ENCODE peak calls at places on chromosomes 6 and 20, in five cellular contexts. W is astrocyte, Q is psoas muscle, K is uterus, J is cardiac muscle cell. N is an unnamed sample. For H3K9me3, the result is how much of the 10 kb centered on the place peaks cover.

GRCh38 chr6:158286413-158286812 is 25.9 kb upstream of the TULP4 start:
- DNase-seq in W (peak), Q (no peak), K (no peak), J (peak), N (no peak)

GRCh38 chr6:136087986-136088385 is 162.1 kb downstream of the MTFR2 start:
- DNase-seq in W (peak), Q (no peak), K (no peak), J (peak), N (no peak)

GRCh38 chr6:148580442-148580841 is 166.4 kb upstream of the UST start:
- DNase-seq in W (no peak), Q (no peak), K (no peak), J (no peak), N (no peak)

GRCh38 chr6:15244605-15245360 is 1.1 kb upstream of the JARID2 start:
- DNase-seq in W (peak), Q (peak), K (peak), J (peak), N (peak)

GRCh38 chr6:130958468-130958867 is 104.6 kb downstream of the EPB41L2 start:
- DNase-seq in W (peak), Q (no peak), K (no peak), J (peak), N (no peak)

GRCh38 chr20:38441916-38442315 is 6.8 kb upstream of the SNHG17 start:
- DNase-seq in W (no peak), Q (no peak), K (no peak), J (no peak), N (no peak)

GRCh38 chr20:44412402-44413144 is 57.1 kb downstream of the HNF4A start:
- DNase-seq in W (no peak), Q (no peak), K (no peak), J (no peak), N (no peak)

GRCh38 chr6:6686748-6687601 is 98.5 kb downstream of the LY86 start:
- DNase-seq in W (peak), Q (peak), K (peak), J (peak), N (peak)

GRCh38 chr20:17108896-17109295 is 117.9 kb upstream of the PCSK2 start:
- DNase-seq in W (no peak), Q (no peak), K (no peak), J (no peak), N (no peak)

GRCh38 chr6:455006-455585 is 63.5 kb downstream of the IRF4 start:
- DNase-seq in W (no peak), Q (no peak), K (no peak), J (no peak), N (no peak)

GRCh38 chr6:38215651-38216319 is 396.3 kb downstream of the ZFAND3 start:
- DNase-seq in W (no peak), Q (no peak), K (no peak), J (no peak), N (no peak)

GRCh38 chr20:62772994-62773858 is 23.0 kb upstream of the MRGBP start:
- DNase-seq in W (peak), Q (no peak), K (no peak), J (peak), N (peak)
- H3K4me3 ChIP-seq in W (no peak), Q (no peak), K (no peak), J (no peak), N (no peak)

GRCh38 chr6:19802656-19803055 is 34.5 kb upstream of the ID4 start:
- DNase-seq in W (no peak), Q (no peak), K (no peak), J (no peak), N (no peak)

GRCh38 chr6:19804362-19805145 is 32.6 kb upstream of the ID4 start:
- DNase-seq in W (peak), Q (peak), K (peak), J (peak), N (peak)

GRCh38 chr6:19803331-19804330 is 33.5 kb upstream of the ID4 start:
- DNase-seq in W (peak), Q (no peak), K (no peak), J (peak), N (no peak)

GRCh38 chr6:19805146-19805515 is 32.0 kb upstream of the ID4 start:
- DNase-seq in W (peak), Q (no peak), K (no peak), J (no peak), N (no peak)

GRCh38 chr6:19806971-19807396 is 30.2 kb upstream of the ID4 start:
- DNase-seq in W (no peak), Q (no peak), K (no peak), J (no peak), N (no peak)
- TF ChIP-seq CTCF in W (no peak), Q (no peak), K (no peak), J (no peak), N (no peak)

DNA sequence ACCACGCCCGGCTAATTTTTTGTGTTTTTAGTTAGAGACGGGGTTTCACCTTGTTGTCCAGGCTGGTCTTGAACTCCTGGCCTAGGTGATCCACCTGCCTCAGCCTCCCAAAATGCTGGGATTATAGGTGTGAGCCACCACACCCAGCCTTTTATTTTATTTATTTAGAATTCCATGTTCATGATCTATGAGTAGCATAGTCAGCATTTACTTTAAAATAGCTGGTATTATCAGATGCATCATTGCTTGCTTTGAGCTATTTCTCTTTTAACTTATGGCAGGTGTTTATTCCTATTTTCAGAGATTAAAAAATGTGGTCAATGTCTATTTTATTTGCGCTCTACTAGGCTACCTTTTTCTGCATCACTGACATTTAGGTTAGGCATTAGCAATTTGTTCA is 152.0 kb downstream of the UTRN start:
- DNase-seq in W (no peak), Q (no peak), K (no peak), J (no peak), N (no peak)
- H3K9me3 ChIP-seq in W (under half), Q (under half), K (under half), J (under half), N (under half)

DNA sequence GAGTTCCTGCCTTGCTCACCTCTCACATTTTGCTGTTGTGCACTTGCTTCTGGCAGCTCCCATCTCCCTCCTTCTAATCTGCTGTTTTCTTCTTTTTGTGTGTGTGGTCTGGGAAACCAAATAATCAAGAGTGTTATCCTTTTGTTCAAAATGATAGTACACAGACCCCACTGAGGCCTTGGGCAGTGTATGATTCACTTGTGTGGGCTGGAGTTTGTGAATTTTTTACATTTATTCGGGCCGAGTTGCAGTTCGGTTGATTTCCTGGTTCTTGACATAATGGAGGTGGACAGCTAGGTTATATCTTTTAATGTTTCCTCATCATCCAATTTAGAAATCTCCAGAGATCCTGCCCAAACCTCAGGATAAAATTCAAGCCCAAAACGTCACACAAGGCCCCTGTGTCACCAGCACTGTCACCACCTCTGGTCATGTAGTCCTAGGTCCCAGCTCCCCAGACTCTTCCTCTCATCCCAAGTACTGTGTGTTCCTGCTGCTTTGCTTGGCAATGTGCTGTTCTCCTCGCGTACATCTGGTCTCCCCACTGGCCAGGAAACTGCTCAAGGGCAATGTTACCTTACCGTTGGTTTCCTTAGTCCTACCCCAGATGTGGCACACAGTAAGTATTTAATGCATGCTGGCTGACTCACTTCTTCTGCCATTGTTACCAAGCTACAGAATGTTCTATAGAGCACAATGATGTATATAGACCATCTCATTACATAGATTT is 55.7 kb upstream of the PHACTR2 start:
- DNase-seq in W (peak), Q (no peak), K (no peak), J (peak), N (no peak)
- H3K4me3 ChIP-seq in W (no peak), Q (no peak), K (no peak), J (no peak), N (no peak)

GRCh38 chr20:41029150-41029872 is 689 bp downstream of the TOP1 start:
- DNase-seq in W (no peak), Q (peak), K (peak), J (no peak), N (no peak)

GRCh38 chr20:41027872-41028358 is 707 bp upstream of the TOP1 start:
- DNase-seq in W (no peak), Q (no peak), K (no peak), J (no peak), N (no peak)

GRCh38 chr20:41030536-41031242 is 2.1 kb downstream of the TOP1 start:
- DNase-seq in W (peak), Q (no peak), K (no peak), J (peak), N (no peak)

GRCh38 chr20:41027366-41027765 is 1.3 kb upstream of the TOP1 start:
- DNase-seq in W (no peak), Q (no peak), K (no peak), J (no peak), N (no peak)

DNA sequence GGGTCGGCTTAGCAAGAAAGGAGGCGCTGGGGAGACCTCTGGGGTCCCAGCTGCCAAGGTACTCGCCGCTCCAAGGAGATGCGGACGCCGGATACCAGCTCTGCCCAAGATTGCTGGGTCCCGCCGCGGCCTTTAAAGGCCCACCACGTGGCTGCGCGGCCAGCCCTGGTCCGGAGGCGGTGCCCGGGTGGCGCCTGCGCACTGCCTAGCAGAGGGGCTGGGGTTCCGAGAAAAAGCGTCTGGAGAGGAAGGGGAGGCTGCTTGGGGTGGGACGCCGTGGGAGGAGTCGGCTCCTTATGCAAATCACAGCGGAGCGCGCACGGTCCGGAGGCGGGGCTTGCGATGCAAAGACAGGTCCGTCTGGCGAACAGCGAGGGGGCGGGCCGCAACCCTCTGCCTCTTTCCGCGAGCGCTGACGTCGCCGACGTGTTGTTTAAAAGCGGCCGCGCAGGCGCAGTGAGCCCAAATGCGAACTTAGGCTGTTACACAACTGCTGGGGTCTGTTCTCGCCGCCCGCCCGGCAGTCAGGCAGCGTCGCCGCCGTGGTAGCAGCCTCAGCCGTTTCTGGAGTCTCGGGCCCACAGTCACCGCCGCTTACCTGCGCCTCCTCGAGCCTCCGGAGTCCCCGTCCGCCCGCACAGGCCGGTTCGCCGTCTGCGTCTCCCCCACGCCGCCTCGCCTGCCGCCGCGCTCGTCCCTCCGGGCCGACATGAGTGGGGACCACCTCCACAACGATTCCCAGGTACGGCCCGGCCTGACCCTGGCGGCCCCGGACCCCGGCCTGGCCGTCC is at the start of gene TOP1:
- DNase-seq in W (peak), Q (peak), K (peak), J (peak), N (peak)
- TF ChIP-seq CTCF in W (no peak), Q (no peak), K (peak), J (no peak), N (no peak)

GRCh38 chr20:62111148-62111547 is 11.1 kb upstream of the LSM14B start:
- DNase-seq in W (no peak), Q (no peak), K (no peak), J (no peak), N (no peak)
- H3K9me3 ChIP-seq in W (under half), Q (half or more), K (under half), J (under half), N (under half)

GRCh38 chr6:21588812-21589811 is 4.4 kb upstream of the SOX4 start:
- DNase-seq in W (peak), Q (peak), K (peak), J (peak), N (peak)

GRCh38 chr6:21587182-21587924 is 6.2 kb upstream of the SOX4 start:
- DNase-seq in W (peak), Q (peak), K (peak), J (peak), N (peak)

GRCh38 chr6:21587925-21588811 is 5.4 kb upstream of the SOX4 start:
- DNase-seq in W (peak), Q (peak), K (peak), J (peak), N (no peak)

GRCh38 chr6:21586300-21586699 is 7.3 kb upstream of the SOX4 start:
- DNase-seq in W (no peak), Q (no peak), K (no peak), J (no peak), N (no peak)

DNA sequence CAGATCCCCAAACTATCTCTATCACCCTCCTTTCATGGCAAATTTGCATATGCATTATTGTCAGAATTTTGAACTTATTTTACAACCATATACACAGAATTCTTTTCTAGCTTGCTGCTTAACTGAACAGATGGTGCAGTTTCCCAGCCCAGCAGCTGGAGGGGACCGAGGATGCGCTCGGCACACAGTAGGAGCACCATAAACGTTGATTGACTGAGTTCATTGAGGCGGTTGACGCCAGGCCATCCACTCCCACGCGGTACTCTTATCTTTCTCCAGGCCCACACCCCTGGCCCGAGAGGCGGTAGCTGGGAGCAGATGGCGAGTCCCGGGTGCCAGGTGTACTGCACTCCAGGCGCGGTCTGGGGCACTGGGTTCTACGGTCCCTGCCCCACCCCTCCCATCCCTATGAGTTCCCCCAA is 6.8 kb upstream of the SOX4 start:
- DNase-seq in W (no peak), Q (no peak), K (peak), J (no peak), N (no peak)
- H3K4me3 ChIP-seq in W (peak), Q (peak), K (peak), J (peak), N (peak)